ENCODE peak calls at places on chromosomes 5 and 9, in six cellular contexts. M, V, F, C, R and K are unnamed samples.

GRCh38 chr9:99578666-99579065 is 243.0 kb upstream of the NR4A3 start:
- DNase-seq in C (no peak), M (no peak), V (no peak), R (no peak), F (no peak), K (no peak)

GRCh38 chr5:60437308-60437707 is 262.7 kb downstream of the DEPDC1B start:
- DNase-seq in M (no peak), C (no peak), R (no peak), V (no peak), F (no peak), K (no peak)

GRCh38 chr5:50697739-50698138 is 31.3 kb downstream of the PARP8 start:
- DNase-seq in C (no peak), R (no peak), V (no peak), M (no peak), F (no peak), K (no peak)

GRCh38 chr9:99821187-99822095 is at the start of gene NR4A3:
- DNase-seq in V (peak; percentile 98), R (peak; percentile 60), M (peak; percentile 95), C (peak; percentile 96), F (peak; percentile 98), K (peak; percentile 98)

GRCh38 chr5:107467137-107467932 is 203.4 kb downstream of the EFNA5 start:
- DNase-seq in M (no peak), F (no peak), V (no peak), R (no peak), C (peak; percentile 34), K (no peak)

GRCh38 chr9:4097490-4097889 is 202.4 kb downstream of the GLIS3 start:
- DNase-seq in M (no peak), C (no peak), F (no peak), V (peak; percentile 64), R (no peak), K (no peak)

GRCh38 chr5:112208699-112209615 is 210.1 kb downstream of the EPB41L4A start:
- DNase-seq in F (no peak), C (no peak), R (no peak), V (peak; percentile 3), M (no peak), K (no peak)

GRCh38 chr5:125485003-125485641 is 738.7 kb upstream of the ZNF608 start:
- DNase-seq in M (peak; percentile 98), R (peak; percentile 95), V (peak; percentile 95), F (no peak), C (peak; percentile 68), K (peak; percentile 100)

GRCh38 chr5:180296778-180297177 is 4.9 kb upstream of the MAPK9 start:
- DNase-seq in F (no peak), V (peak; percentile 20), C (no peak), M (no peak), R (no peak), K (peak; percentile 31)

GRCh38 chr9:7439355-7439978 is 360.1 kb downstream of the DMAC1 start:
- DNase-seq in C (no peak), M (peak; percentile 50), F (no peak), R (no peak), V (peak; percentile 3), K (peak; percentile 75)

GRCh38 chr9:19440376-19440775 is 31.6 kb downstream of the ACER2 start:
- DNase-seq in V (no peak), C (no peak), R (no peak), M (no peak), F (no peak), K (no peak)

GRCh38 chr9:133981958-133982681 is 10.0 kb downstream of the VAV2 start:
- DNase-seq in F (peak; percentile 73), R (no peak), M (no peak), C (no peak), V (no peak), K (no peak)

GRCh38 chr9:123860603-123861002 is 69.3 kb downstream of the DENND1A start:
- DNase-seq in V (no peak), F (no peak), C (no peak), M (no peak), R (no peak), K (no peak)

GRCh38 chr9:35537898-35538297 is 48.0 kb downstream of the RUSC2 start:
- DNase-seq in V (peak; percentile 33), M (no peak), F (no peak), R (no peak), C (no peak), K (peak; percentile 55)

GRCh38 chr9:78115073-78115472 is 83.5 kb upstream of the GNAQ start:
- DNase-seq in F (no peak), R (no peak), C (no peak), M (no peak), V (no peak), K (peak; percentile 9)

GRCh38 chr9:16064701-16065230 is 511.9 kb downstream of the CCDC171 start:
- DNase-seq in F (no peak), V (no peak), M (no peak), R (no peak), C (no peak), K (no peak)

GRCh38 chr9:123998970-123999621 is 12.5 kb upstream of the LHX2 start:
- DNase-seq in F (peak; percentile 65), M (no peak), R (no peak), V (no peak), C (no peak), K (no peak)

GRCh38 chr5:170028124-170028523 is 47.8 kb upstream of the INSYN2B start:
- DNase-seq in R (no peak), M (no peak), V (peak; percentile 8), F (no peak), C (no peak), K (peak; percentile 15)

GRCh38 chr5:147397616-147398015 is 112.3 kb downstream of the DPYSL3 start:
- DNase-seq in F (no peak), C (no peak), R (no peak), V (no peak), M (no peak), K (no peak)

GRCh38 chr5:133155326-133155969 is 103.6 kb downstream of the HSPA4 start:
- DNase-seq in V (peak; percentile 12), F (no peak), R (no peak), C (no peak), M (no peak), K (no peak)

GRCh38 chr9:16542290-16542689 is 328.2 kb downstream of the BNC2 start:
- DNase-seq in V (no peak), F (no peak), R (no peak), M (no peak), C (no peak), K (no peak)

GRCh38 chr5:111999286-111999685 is 242.3 kb upstream of the NREP start:
- DNase-seq in C (no peak), F (no peak), R (no peak), M (peak; percentile 51), V (peak; percentile 86), K (peak; percentile 81)

GRCh38 chr9:130952065-130952762 is 13.2 kb upstream of the FIBCD1 start:
- DNase-seq in F (no peak), V (no peak), R (no peak), M (no peak), C (no peak), K (no peak)

GRCh38 chr9:112180387-112180881 is 5.3 kb upstream of the SUSD1 start:
- DNase-seq in F (no peak), C (peak; percentile 23), V (no peak), M (no peak), R (no peak), K (no peak)

GRCh38 chr5:77101298-77101697 is 14.2 kb upstream of the ZBED3 start:
- DNase-seq in M (no peak), C (no peak), F (no peak), V (peak; percentile 49), R (no peak), K (peak; percentile 85)

GRCh38 chr9:127803507-127804352 is 1.0 kb downstream of the FPGS start:
- DNase-seq in M (no peak), V (no peak), C (no peak), F (peak; percentile 83), R (no peak), K (peak; percentile 39)

GRCh38 chr9:137232510-137232909 is 1.8 kb downstream of the SLC34A3 start:
- DNase-seq in F (no peak), C (no peak), M (no peak), V (no peak), R (no peak), K (no peak)

DNA sequence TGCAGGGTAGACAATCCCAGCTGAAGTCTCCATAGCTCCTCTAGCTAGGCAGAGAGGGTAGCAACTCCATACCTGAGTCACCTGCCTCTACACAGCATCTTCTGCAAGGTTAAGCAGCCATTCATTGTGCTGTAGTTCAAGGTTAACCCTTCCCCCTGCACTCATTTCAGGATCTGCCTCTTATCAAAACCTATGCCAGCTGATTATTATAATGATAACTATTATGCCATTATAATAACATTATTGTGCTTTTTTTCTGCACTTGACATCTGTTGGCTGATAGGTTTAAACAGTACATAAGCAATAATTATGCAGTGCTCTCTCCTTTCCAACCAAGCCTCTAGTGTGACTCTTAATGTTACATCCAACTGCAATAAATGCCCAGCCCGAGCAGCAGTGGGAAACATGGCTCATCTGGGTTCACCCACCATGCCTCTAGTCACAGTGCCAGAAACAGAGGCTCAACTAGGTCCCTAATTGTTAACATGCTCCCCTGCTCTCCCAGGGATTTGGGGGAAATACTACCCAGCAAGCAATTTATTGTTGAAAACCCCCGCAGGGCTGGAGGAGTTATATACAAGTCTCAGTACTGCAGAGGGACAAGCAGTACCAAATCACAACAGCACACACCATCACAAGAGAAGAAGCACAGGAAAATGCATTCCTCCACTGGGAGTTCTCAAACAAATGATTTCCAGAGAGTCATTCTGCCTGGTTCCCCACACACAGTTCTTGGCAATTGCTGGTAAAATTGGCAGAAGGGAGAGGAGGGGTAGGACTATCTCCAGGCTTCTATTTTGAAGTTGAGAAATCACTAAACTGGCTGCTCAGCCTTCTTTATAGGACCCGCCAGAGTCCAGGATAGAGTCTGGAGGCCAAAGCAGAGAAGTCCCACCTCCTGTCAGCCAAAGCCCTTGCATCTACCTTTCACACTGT is 17.1 kb downstream of the SIL1 start:
- DNase-seq in C (no peak), F (no peak), M (no peak), V (peak; percentile 61), R (no peak), K (peak; percentile 20)
- H3K4me3 ChIP-seq in C (no peak overlapping the region), F (no peak overlapping the region), M (no peak overlapping the region), V (no peak overlapping the region), R (no peak overlapping the region), K (no peak overlapping the region)

GRCh38 chr5:69234457-69235268 is at the start of gene CDK7:
- DNase-seq in M (peak; percentile 73), C (peak; percentile 97), V (peak; percentile 94), R (peak; percentile 45), F (peak; percentile 98), K (peak; percentile 88)
- TF ChIP-seq CTCF in M (no peak), C (no peak), V (no peak), R (no peak), F (no peak), K (no peak)

GRCh38 chr9:5628183-5628529 is 751 bp upstream of the RIC1 start:
- DNase-seq in M (no peak), C (peak; percentile 9), R (no peak), F (no peak), V (no peak), K (no peak)
- H3K4me3 ChIP-seq in M (peak overlapping the region; percentile 61), C (peak overlapping the region; percentile 96), R (peak overlapping the region; percentile 84), F (peak overlapping the region; percentile 88), V (peak overlapping the region; percentile 84), K (peak overlapping the region; percentile 89)

DNA sequence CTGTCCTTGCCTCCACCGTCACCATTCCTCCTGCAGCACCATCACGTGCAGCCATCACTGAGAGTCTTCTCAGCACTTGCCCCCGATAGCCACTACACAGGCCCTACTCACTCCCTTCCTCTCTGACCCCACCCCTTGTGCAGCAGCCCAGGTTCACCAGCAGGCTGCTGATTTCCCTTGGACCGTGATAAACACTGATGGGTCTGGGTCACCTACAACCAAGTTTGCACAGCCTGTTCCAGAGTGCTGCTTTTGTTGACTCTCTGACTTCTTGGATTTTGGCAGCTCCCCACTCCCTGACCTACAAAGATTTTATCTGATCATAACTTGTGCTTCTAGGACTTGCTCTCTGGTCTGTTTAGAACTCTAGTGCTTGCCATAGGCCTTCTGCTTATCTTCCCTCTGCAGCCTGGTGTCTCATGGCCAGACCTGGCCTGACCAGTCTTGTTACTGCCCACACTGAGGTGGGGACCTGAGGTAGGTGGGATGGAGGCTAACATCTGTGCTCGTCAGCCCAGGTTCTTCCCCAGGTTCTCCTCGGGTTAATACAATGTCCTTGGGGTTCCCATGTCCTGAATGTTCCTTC is 109.3 kb downstream of the TARS1 start:
- DNase-seq in F (no peak), R (no peak), M (no peak), V (no peak), C (no peak), K (no peak)
- TF ChIP-seq CTCF in F (no peak), R (no peak), M (no peak), V (no peak), C (no peak), K (no peak)